ENCODE peak calls at places on chromosomes 5 and 9, in seven cellular contexts. One of them, this sample, is unnamed.
A peak's percentile ranks its signal among the peaks of the same experiment; 100 is the strongest.

GRCh38 chr9:98310752-98311392 is 55.4 kb upstream of the TBC1D2 start:
- DNase-seq in GM23338: no peak
- DNase-seq in SK-N-SH: no peak
- DNase-seq in PC-3: no peak
- DNase-seq in hepatocyte: no peak
- DNase-seq in H1: no peak
- DNase-seq in PC-9: no peak
- DNase-seq in this sample: peak; percentile 49

GRCh38 chr9:87909310-87910041 is 8.3 kb upstream of the SPATA31C1 start:
- DNase-seq in GM23338: peak; percentile 39
- DNase-seq in SK-N-SH: no peak
- DNase-seq in PC-3: peak; percentile 85
- DNase-seq in hepatocyte: peak; percentile 17
- DNase-seq in H1: peak; percentile 48
- DNase-seq in PC-9: no peak
- DNase-seq in this sample: no peak

GRCh38 chr5:92769986-92770385 is 811.0 kb downstream of the NR2F1-AS1 start:
- DNase-seq in GM23338: no peak
- DNase-seq in SK-N-SH: no peak
- DNase-seq in PC-3: no peak
- DNase-seq in hepatocyte: no peak
- DNase-seq in H1: no peak
- DNase-seq in PC-9: no peak
- DNase-seq in this sample: no peak

GRCh38 chr5:83472508-83473343 is 1.2 kb downstream of the VCAN start:
- DNase-seq in GM23338: peak; percentile 74
- DNase-seq in SK-N-SH: peak; percentile 82
- DNase-seq in PC-3: no peak
- DNase-seq in hepatocyte: peak; percentile 66
- DNase-seq in H1: peak; percentile 71
- DNase-seq in PC-9: peak; percentile 19
- DNase-seq in this sample: peak; percentile 91

GRCh38 chr5:56319281-56320242 is 86.4 kb upstream of the ANKRD55 start:
- DNase-seq in GM23338: no peak
- DNase-seq in SK-N-SH: no peak
- DNase-seq in PC-3: no peak
- DNase-seq in hepatocyte: no peak
- DNase-seq in H1: no peak
- DNase-seq in PC-9: no peak
- DNase-seq in this sample: peak; percentile 63

GRCh38 chr9:120879421-120879820 is 2.4 kb upstream of the PHF19 start:
- DNase-seq in GM23338: no peak
- DNase-seq in SK-N-SH: no peak
- DNase-seq in PC-3: no peak
- DNase-seq in hepatocyte: no peak
- DNase-seq in H1: no peak
- DNase-seq in PC-9: no peak
- DNase-seq in this sample: no peak

GRCh38 chr9:90942555-90942954 is 140.9 kb downstream of the SYK start:
- DNase-seq in GM23338: no peak
- DNase-seq in SK-N-SH: no peak
- DNase-seq in PC-3: no peak
- DNase-seq in hepatocyte: no peak
- DNase-seq in H1: no peak
- DNase-seq in PC-9: peak; percentile 73
- DNase-seq in this sample: no peak

GRCh38 chr5:115818821-115819220 is 2.4 kb upstream of the CDO1 start:
- DNase-seq in GM23338: no peak
- DNase-seq in SK-N-SH: no peak
- DNase-seq in PC-3: no peak
- DNase-seq in hepatocyte: no peak
- DNase-seq in H1: no peak
- DNase-seq in PC-9: no peak
- DNase-seq in this sample: no peak

GRCh38 chr9:111450114-111450513 is 34.1 kb downstream of the ECPAS start:
- DNase-seq in GM23338: no peak
- DNase-seq in SK-N-SH: no peak
- DNase-seq in PC-3: no peak
- DNase-seq in hepatocyte: no peak
- DNase-seq in H1: no peak
- DNase-seq in PC-9: no peak
- DNase-seq in this sample: no peak

GRCh38 chr5:73274870-73275756 is 102.1 kb downstream of the TMEM174 start:
- DNase-seq in GM23338: no peak
- DNase-seq in SK-N-SH: no peak
- DNase-seq in PC-3: no peak
- DNase-seq in hepatocyte: peak; percentile 36
- DNase-seq in H1: no peak
- DNase-seq in PC-9: no peak
- DNase-seq in this sample: no peak

DNA sequence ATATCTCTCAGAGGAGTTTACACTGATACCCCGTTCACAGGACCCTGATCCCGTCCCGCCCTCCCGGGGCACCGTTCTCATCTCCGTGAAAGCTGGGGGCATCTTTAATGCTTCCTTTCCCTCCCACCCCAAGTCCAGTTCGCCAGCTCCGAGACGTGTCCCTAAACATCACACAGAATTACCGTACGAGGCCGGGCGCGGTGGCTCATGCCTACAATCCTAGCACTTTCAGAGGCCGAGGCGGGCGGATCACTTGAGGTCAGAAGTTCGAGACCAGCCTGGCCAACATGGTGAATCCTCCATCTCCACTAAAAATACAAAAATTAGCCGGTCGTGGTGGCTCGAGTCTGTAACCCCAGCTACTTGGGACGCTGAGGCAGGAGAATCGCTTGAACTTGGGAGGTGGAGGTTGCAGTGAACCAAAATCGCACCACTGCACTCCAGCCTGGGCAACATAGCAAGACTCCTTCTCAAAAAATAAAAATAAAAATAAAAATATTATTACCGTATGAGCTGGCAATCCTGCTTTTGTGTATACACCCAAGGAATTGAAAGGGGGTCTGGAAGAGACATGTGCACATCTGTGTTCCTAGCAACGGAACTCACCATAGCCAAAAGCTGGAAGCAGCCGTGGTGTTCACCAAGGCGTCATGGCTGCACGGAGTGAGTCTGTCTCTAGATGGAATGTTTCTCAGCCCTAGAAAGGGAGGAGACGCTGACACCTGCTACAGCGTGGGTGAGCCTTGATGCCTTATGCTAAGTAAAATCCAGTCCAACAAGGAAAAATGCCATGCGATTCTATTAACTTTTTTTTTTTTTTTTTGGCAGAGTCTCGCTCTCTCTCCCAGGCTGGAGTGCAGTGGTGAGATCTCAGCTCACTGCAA is 1.2 kb upstream of the ABO start:
- DNase-seq in GM23338: no peak
- DNase-seq in SK-N-SH: no peak
- DNase-seq in PC-3: no peak
- DNase-seq in hepatocyte: no peak
- DNase-seq in H1: no peak
- DNase-seq in PC-9: no peak
- DNase-seq in this sample: peak; percentile 22
- H3K4me3 ChIP-seq in GM23338: peak overlapping the region; percentile 63
- H3K4me3 ChIP-seq in SK-N-SH: no peak overlapping the region
- H3K4me3 ChIP-seq in PC-3: no peak overlapping the region
- H3K4me3 ChIP-seq in hepatocyte: peak overlapping the region; percentile 75
- H3K4me3 ChIP-seq in H1: peak overlapping the region; percentile 36
- H3K4me3 ChIP-seq in PC-9: no peak overlapping the region
- H3K4me3 ChIP-seq in this sample: no peak overlapping the region

GRCh38 chr5:143390258-143390657 is 13.2 kb downstream of the NR3C1 start:
- DNase-seq in GM23338: no peak
- DNase-seq in SK-N-SH: no peak
- DNase-seq in PC-3: no peak
- DNase-seq in hepatocyte: no peak
- DNase-seq in H1: no peak
- DNase-seq in PC-9: no peak
- DNase-seq in this sample: no peak
- H3K4me2 ChIP-seq in GM23338: no peak overlapping the region
- H3K4me2 ChIP-seq in SK-N-SH: no peak overlapping the region
- H3K4me2 ChIP-seq in PC-3: no peak overlapping the region
- H3K4me2 ChIP-seq in hepatocyte: no peak overlapping the region
- H3K4me2 ChIP-seq in H1: no peak overlapping the region
- H3K4me2 ChIP-seq in PC-9: no peak overlapping the region
- H3K4me2 ChIP-seq in this sample: no peak overlapping the region

GRCh38 chr5:10485142-10485795 is 43.6 kb downstream of the ROPN1L start:
- DNase-seq in GM23338: peak; percentile 33
- DNase-seq in SK-N-SH: peak; percentile 92
- DNase-seq in PC-3: no peak
- DNase-seq in hepatocyte: peak; percentile 78
- DNase-seq in H1: no peak
- DNase-seq in PC-9: peak; percentile 52
- DNase-seq in this sample: peak; percentile 95
- H2AFZ ChIP-seq in GM23338: no peak overlapping the region
- H2AFZ ChIP-seq in SK-N-SH: no peak overlapping the region
- H2AFZ ChIP-seq in PC-3: no peak overlapping the region
- H2AFZ ChIP-seq in hepatocyte: no peak overlapping the region
- H2AFZ ChIP-seq in H1: no peak overlapping the region
- H2AFZ ChIP-seq in PC-9: no peak overlapping the region
- H2AFZ ChIP-seq in this sample: no peak overlapping the region

DNA sequence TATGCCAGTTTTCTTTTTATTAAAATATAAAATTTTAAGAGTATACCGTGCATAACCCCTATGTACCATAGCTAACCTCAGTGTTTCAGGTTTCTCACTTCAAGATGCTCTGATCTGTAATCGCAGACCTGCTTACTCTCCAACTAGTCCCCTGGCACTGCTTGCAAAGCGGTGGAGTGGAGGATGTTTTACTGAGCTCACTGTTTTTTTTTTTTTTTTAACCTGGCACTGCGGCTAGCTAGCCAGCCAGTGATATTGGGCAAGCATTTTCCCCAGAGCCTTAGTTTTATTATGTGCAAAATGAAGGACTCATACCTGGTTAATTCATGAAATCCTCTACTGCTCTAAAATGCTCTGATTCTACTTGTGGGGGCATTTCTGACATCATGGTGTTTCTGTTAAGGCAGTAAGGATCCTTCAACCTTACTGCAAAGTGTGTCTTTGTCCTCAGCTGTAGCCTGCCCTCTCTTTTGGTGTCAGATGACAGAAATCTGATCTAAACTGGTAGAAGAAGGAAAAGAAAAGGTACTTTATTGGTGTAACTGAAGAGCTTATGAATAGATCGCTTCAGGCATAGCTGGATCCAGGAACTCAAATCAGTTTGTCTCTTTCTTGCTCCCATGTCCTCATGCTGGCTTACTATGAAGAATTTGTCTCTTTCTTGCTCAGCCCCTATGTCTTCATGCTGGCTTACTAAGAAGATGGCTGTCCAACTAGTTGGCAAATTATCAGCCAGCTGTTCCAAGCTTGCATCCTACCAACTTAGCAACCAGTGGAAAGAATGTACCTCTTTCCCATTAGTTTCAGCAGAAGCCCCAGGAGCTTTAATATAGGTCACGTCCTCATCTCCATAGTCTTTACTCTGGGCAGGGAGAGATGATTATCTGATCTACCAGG is 59.8 kb downstream of the DOCK2 start:
- DNase-seq in GM23338: no peak
- DNase-seq in SK-N-SH: no peak
- DNase-seq in PC-3: peak; percentile 45
- DNase-seq in hepatocyte: no peak
- DNase-seq in H1: no peak
- DNase-seq in PC-9: no peak
- DNase-seq in this sample: no peak
- H3K4me3 ChIP-seq in GM23338: no peak overlapping the region
- H3K4me3 ChIP-seq in SK-N-SH: peak overlapping the region; percentile 4
- H3K4me3 ChIP-seq in PC-3: peak overlapping the region; percentile 32
- H3K4me3 ChIP-seq in hepatocyte: no peak overlapping the region
- H3K4me3 ChIP-seq in H1: no peak overlapping the region
- H3K4me3 ChIP-seq in PC-9: no peak overlapping the region
- H3K4me3 ChIP-seq in this sample: peak overlapping the region; percentile 25

GRCh38 chr5:126139773-126140172 is 283.4 kb upstream of the GRAMD2B start:
- DNase-seq in GM23338: peak; percentile 78
- DNase-seq in SK-N-SH: no peak
- DNase-seq in PC-3: peak; percentile 70
- DNase-seq in hepatocyte: no peak
- DNase-seq in H1: no peak
- DNase-seq in PC-9: no peak
- DNase-seq in this sample: no peak

GRCh38 chr5:126139086-126139485 is 284.1 kb upstream of the GRAMD2B start:
- DNase-seq in GM23338: no peak
- DNase-seq in SK-N-SH: no peak
- DNase-seq in PC-3: peak; percentile 29
- DNase-seq in hepatocyte: no peak
- DNase-seq in H1: no peak
- DNase-seq in PC-9: no peak
- DNase-seq in this sample: no peak

GRCh38 chr5:126138475-126139005 is 284.7 kb upstream of the GRAMD2B start:
- DNase-seq in GM23338: peak; percentile 21
- DNase-seq in SK-N-SH: no peak
- DNase-seq in PC-3: peak; percentile 23
- DNase-seq in hepatocyte: peak; percentile 41
- DNase-seq in H1: no peak
- DNase-seq in PC-9: no peak
- DNase-seq in this sample: peak; percentile 11

GRCh38 chr5:126137771-126138474 is 285.3 kb upstream of the GRAMD2B start:
- DNase-seq in GM23338: no peak
- DNase-seq in SK-N-SH: no peak
- DNase-seq in PC-3: peak; percentile 25
- DNase-seq in hepatocyte: no peak
- DNase-seq in H1: no peak
- DNase-seq in PC-9: no peak
- DNase-seq in this sample: peak; percentile 73

GRCh38 chr5:126143622-126144021 is 279.6 kb upstream of the GRAMD2B start:
- DNase-seq in GM23338: no peak
- DNase-seq in SK-N-SH: no peak
- DNase-seq in PC-3: no peak
- DNase-seq in hepatocyte: no peak
- DNase-seq in H1: no peak
- DNase-seq in PC-9: no peak
- DNase-seq in this sample: no peak
- H3K4me2 ChIP-seq in GM23338: no peak overlapping the region
- H3K4me2 ChIP-seq in SK-N-SH: no peak overlapping the region
- H3K4me2 ChIP-seq in PC-3: no peak overlapping the region
- H3K4me2 ChIP-seq in hepatocyte: no peak overlapping the region
- H3K4me2 ChIP-seq in H1: no peak overlapping the region
- H3K4me2 ChIP-seq in PC-9: no peak overlapping the region
- H3K4me2 ChIP-seq in this sample: no peak overlapping the region